ENCODE peak calls at places on chromosomes 1 and 21, in ten cellular contexts. B, J, G, F, Q, X, D, C, O and Y are unnamed samples.
A peak's percentile ranks its signal among the peaks of the same experiment; 100 is the strongest.

GRCh38 chr1:226625832-226626576 is 77.4 kb downstream of the STUM start:
- DNase-seq in B (no peak), J (no peak), G (no peak), F (no peak), Q (no peak), X (no peak), D (peak; percentile 2), C (no peak), O (no peak), Y (no peak)

GRCh38 chr1:147541672-147542548 is 609 bp downstream of the BCL9 start:
- DNase-seq in B (peak; percentile 4), J (no peak), G (peak; percentile 57), F (peak; percentile 19), Q (peak; percentile 17), X (peak; percentile 38), D (peak; percentile 44), C (peak; percentile 11), O (peak; percentile 67), Y (no peak)

GRCh38 chr1:18188820-18189517 is 81.4 kb downstream of the IGSF21 start:
- DNase-seq in B (no peak), J (no peak), G (no peak), F (no peak), Q (no peak), X (no peak), D (no peak), C (no peak), O (no peak), Y (no peak)

GRCh38 chr1:220012259-220012658 is 34.0 kb downstream of the EPRS1 start:
- DNase-seq in B (no peak), J (peak; percentile 23), G (no peak), F (no peak), Q (no peak), X (no peak), D (no peak), C (no peak), O (no peak), Y (no peak)

GRCh38 chr21:34519694-34520093 is 7.7 kb upstream of the KCNE1 start:
- DNase-seq in B (no peak), J (no peak), G (no peak), F (no peak), Q (no peak), X (no peak), D (no peak), C (no peak), O (no peak), Y (no peak)

GRCh38 chr1:200345516-200345915 is 64.3 kb downstream of the ZNF281 start:
- DNase-seq in B (no peak), J (no peak), G (no peak), F (no peak), Q (no peak), X (no peak), D (no peak), C (no peak), O (no peak), Y (no peak)

GRCh38 chr1:48109390-48110009 is 112.3 kb upstream of the TRABD2B start:
- DNase-seq in B (peak; percentile 20), J (peak; percentile 58), G (peak; percentile 10), F (no peak), Q (no peak), X (peak; percentile 56), D (no peak), C (peak; percentile 47), O (no peak), Y (no peak)

GRCh38 chr1:179831225-179831624 is 46.4 kb downstream of the TOR1AIP2 start:
- DNase-seq in B (no peak), J (no peak), G (no peak), F (no peak), Q (no peak), X (no peak), D (no peak), C (no peak), O (no peak), Y (no peak)

GRCh38 chr1:198909973-198910372 is 271.1 kb downstream of the PTPRC start:
- DNase-seq in B (no peak), J (no peak), G (no peak), F (no peak), Q (no peak), X (no peak), D (no peak), C (no peak), O (no peak), Y (no peak)

GRCh38 chr1:27724961-27725373 is 794 bp upstream of the FAM76A start:
- DNase-seq in B (peak; percentile 73), J (no peak), G (peak; percentile 5), F (peak; percentile 72), Q (no peak), X (peak; percentile 31), D (peak; percentile 9), C (peak; percentile 29), O (no peak), Y (peak; percentile 20)

GRCh38 chr1:62131093-62131725 is 63.4 kb upstream of the L1TD1 start:
- DNase-seq in B (peak; percentile 55), J (peak; percentile 72), G (peak; percentile 46), F (no peak), Q (no peak), X (peak; percentile 57), D (peak; percentile 37), C (peak; percentile 39), O (no peak), Y (peak; percentile 30)

GRCh38 chr1:227311389-227312001 is 6.8 kb downstream of the CDC42BPA start:
- DNase-seq in B (no peak), J (no peak), G (no peak), F (no peak), Q (no peak), X (no peak), D (no peak), C (no peak), O (no peak), Y (no peak)

GRCh38 chr1:39832294-39832693 is 43.6 kb upstream of the BMP8B start:
- DNase-seq in B (no peak), J (no peak), G (no peak), F (no peak), Q (no peak), X (no peak), D (no peak), C (no peak), O (no peak), Y (no peak)

GRCh38 chr21:38773108-38774061 is 32.3 kb upstream of the ETS2 start:
- DNase-seq in B (no peak), J (no peak), G (peak; percentile 55), F (no peak), Q (no peak), X (no peak), D (no peak), C (peak; percentile 91), O (no peak), Y (no peak)

GRCh38 chr1:208455821-208456220 is 211.6 kb upstream of the PLXNA2 start:
- DNase-seq in B (no peak), J (no peak), G (no peak), F (no peak), Q (no peak), X (no peak), D (no peak), C (peak; percentile 39), O (no peak), Y (no peak)

GRCh38 chr1:180444522-180444921 is 57.9 kb downstream of the ACBD6 start:
- DNase-seq in B (no peak), J (no peak), G (no peak), F (no peak), Q (no peak), X (no peak), D (no peak), C (no peak), O (no peak), Y (no peak)

GRCh38 chr1:225875044-225875822 is 6.9 kb downstream of the TMEM63A start:
- DNase-seq in B (no peak), J (no peak), G (no peak), F (peak; percentile 74), Q (no peak), X (no peak), D (peak; percentile 78), C (peak; percentile 74), O (no peak), Y (no peak)

GRCh38 chr1:167562697-167563096 is 9.1 kb upstream of the CREG1 start:
- DNase-seq in B (no peak), J (no peak), G (no peak), F (no peak), Q (no peak), X (no peak), D (no peak), C (peak; percentile 52), O (no peak), Y (no peak)

GRCh38 chr1:233255145-233255544 is 40.4 kb downstream of the PCNX2 start:
- DNase-seq in B (no peak), J (no peak), G (no peak), F (no peak), Q (no peak), X (no peak), D (no peak), C (no peak), O (no peak), Y (no peak)

GRCh38 chr1:59757185-59757747 is 57.5 kb upstream of the HOOK1 start:
- DNase-seq in B (no peak), J (no peak), G (no peak), F (no peak), Q (no peak), X (no peak), D (no peak), C (no peak), O (no peak), Y (no peak)

GRCh38 chr1:3024588-3024987 is 3.3 kb downstream of the ACTRT2 start:
- DNase-seq in B (no peak), J (no peak), G (no peak), F (no peak), Q (no peak), X (no peak), D (peak; percentile 2), C (no peak), O (no peak), Y (no peak)

GRCh38 chr1:176205322-176205914 is 1.7 kb downstream of the COP1 start:
- DNase-seq in B (no peak), J (peak; percentile 37), G (peak; percentile 42), F (no peak), Q (no peak), X (no peak), D (no peak), C (peak; percentile 34), O (no peak), Y (no peak)

GRCh38 chr1:39745016-39745670 is 6.5 kb downstream of the PPIE start:
- DNase-seq in B (no peak), J (no peak), G (no peak), F (no peak), Q (no peak), X (no peak), D (no peak), C (no peak), O (peak; percentile 39), Y (no peak)

GRCh38 chr1:27778022-27778421 is 5.0 kb downstream of the STX12 start:
- DNase-seq in B (no peak), J (no peak), G (no peak), F (no peak), Q (no peak), X (no peak), D (no peak), C (no peak), O (no peak), Y (no peak)

GRCh38 chr1:208222376-208223110 is 21.6 kb downstream of the PLXNA2 start:
- DNase-seq in B (no peak), J (no peak), G (no peak), F (no peak), Q (no peak), X (no peak), D (no peak), C (no peak), O (no peak), Y (no peak)

GRCh38 chr1:188237573-188238353 is 1409.0 kb downstream of the PLA2G4A start:
- DNase-seq in B (no peak), J (no peak), G (no peak), F (no peak), Q (no peak), X (no peak), D (no peak), C (peak; percentile 93), O (no peak), Y (no peak)

GRCh38 chr1:53642607-53643006 is 96.4 kb downstream of the GLIS1 start:
- DNase-seq in B (no peak), J (no peak), G (no peak), F (no peak), Q (no peak), X (no peak), D (no peak), C (no peak), O (no peak), Y (no peak)

GRCh38 chr1:37477198-37477931 is 3.0 kb downstream of the ZC3H12A start:
- DNase-seq in B (no peak), J (peak; percentile 61), G (peak; percentile 82), F (peak; percentile 84), Q (peak; percentile 80), X (peak; percentile 17), D (peak; percentile 87), C (peak; percentile 89), O (peak; percentile 83), Y (peak; percentile 63)